ENCODE peak calls at places on chromosomes 16 and 17, in ten cellular contexts. J is heart right ventricle, R is Calu3, B is endodermal cell, U is fibroblast of mammary gland, N is mucosa of descending colon, I is lung, C is coronary artery, O is GM13977, Y is esophagus muscularis mucosa. L is an unnamed sample.

GRCh38 chr17:37180371-37180770 is 195.4 kb upstream of the C17orf78 start:
- DNase-seq in C (no peak), N (no peak), B (no peak), O (no peak), U (no peak), I (no peak), Y (no peak), J (no peak), R (no peak), L (no peak)

GRCh38 chr17:78759203-78759968 is 22.7 kb downstream of the CYTH1 start:
- DNase-seq in U (peak), N (peak), R (no peak), O (no peak), I (no peak), J (peak), B (no peak), C (no peak), Y (no peak), L (no peak)

GRCh38 chr16:63925221-63925620 is 1196.6 kb downstream of the CDH11 start:
- DNase-seq in Y (no peak), U (no peak), I (no peak), O (no peak), R (no peak), N (no peak), C (no peak), B (no peak), J (no peak), L (no peak)

GRCh38 chr16:2467301-2468141 is 3.6 kb upstream of the NTN3 start:
- DNase-seq in B (peak), N (peak), C (no peak), Y (no peak), I (no peak), R (peak), U (peak), J (peak), O (peak), L (peak)

GRCh38 chr17:41392278-41392677 is 5.1 kb downstream of the KRT31 start:
- DNase-seq in J (no peak), R (no peak), I (no peak), N (no peak), U (peak), Y (no peak), C (no peak), O (no peak), B (peak), L (no peak)

GRCh38 chr16:75095204-75095621 is 21.4 kb downstream of the LDHD start:
- DNase-seq in Y (no peak), J (no peak), I (no peak), N (peak), O (no peak), B (peak), C (no peak), R (no peak), U (no peak), L (no peak)

GRCh38 chr17:12421646-12422306 is 243.9 kb upstream of the MYOCD start:
- DNase-seq in O (no peak), Y (peak), R (no peak), N (no peak), I (no peak), C (no peak), B (no peak), U (no peak), J (no peak), L (no peak)

GRCh38 chr17:1797323-1797722 is 32.4 kb downstream of the SMYD4 start:
- DNase-seq in B (no peak), R (no peak), N (no peak), I (no peak), C (no peak), Y (no peak), O (no peak), U (no peak), J (peak), L (no peak)

GRCh38 chr17:80254396-80255241 is 6.0 kb upstream of the RNF213 start:
- DNase-seq in B (peak), C (no peak), I (peak), N (peak), R (peak), J (no peak), U (peak), Y (no peak), O (peak), L (no peak)

GRCh38 chr17:80190716-80191115 is 20.9 kb downstream of the CARD14 start:
- DNase-seq in C (no peak), N (no peak), O (no peak), Y (no peak), R (no peak), J (no peak), B (no peak), U (no peak), I (no peak), L (no peak)

GRCh38 chr16:81657224-81657623 is 121.9 kb upstream of the PLCG2 start:
- DNase-seq in C (no peak), O (no peak), R (no peak), J (no peak), U (no peak), Y (no peak), B (no peak), I (no peak), N (no peak), L (no peak)

GRCh38 chr17:63369233-63369632 is 76.9 kb downstream of the CYB561 start:
- DNase-seq in I (no peak), N (no peak), Y (no peak), R (no peak), C (no peak), U (peak), J (no peak), O (no peak), B (no peak), L (no peak)

GRCh38 chr16:2121853-2122252 is 13.8 kb downstream of the PKD1 start:
- DNase-seq in R (no peak), N (no peak), Y (no peak), I (no peak), O (no peak), J (peak), U (no peak), C (peak), B (no peak), L (no peak)

GRCh38 chr17:78966906-78967600 is 12.7 kb downstream of the LGALS3BP start:
- DNase-seq in Y (no peak), J (no peak), O (no peak), R (no peak), C (no peak), I (no peak), B (no peak), U (no peak), N (no peak), L (no peak)

GRCh38 chr17:38879878-38880727 is 10.2 kb downstream of the LASP1 start:
- DNase-seq in I (no peak), N (no peak), J (peak), B (peak), R (peak), U (peak), Y (no peak), C (no peak), O (no peak), L (peak)

GRCh38 chr16:72972878-72973571 is 74.9 kb downstream of the ZFHX3 start:
- DNase-seq in N (no peak), U (no peak), O (no peak), Y (no peak), R (no peak), I (no peak), C (no peak), B (no peak), J (no peak), L (no peak)

GRCh38 chr16:89170346-89171215 is 967 bp upstream of the CDH15 start:
- DNase-seq in O (no peak), C (no peak), U (no peak), B (peak), Y (no peak), I (peak), J (no peak), N (peak), R (peak), L (no peak)

GRCh38 chr17:6064855-6065254 is 5.3 kb upstream of the WSCD1 start:
- DNase-seq in R (no peak), O (no peak), B (no peak), J (no peak), I (no peak), U (no peak), N (no peak), Y (no peak), C (no peak), L (no peak)

GRCh38 chr16:56657555-56658430 is at the start of gene MT1F:
- DNase-seq in O (peak), N (peak), U (peak), Y (no peak), C (peak), B (peak), I (peak), J (peak), R (peak), L (no peak)

GRCh38 chr17:7141824-7142223 is 27.2 kb upstream of the ASGR2 start:
- DNase-seq in Y (no peak), U (no peak), O (no peak), R (peak), I (no peak), N (peak), J (no peak), B (peak), C (no peak), L (no peak)

GRCh38 chr16:87757841-87758426 is 7.9 kb downstream of the KLHDC4 start:
- DNase-seq in N (no peak), U (peak), I (no peak), O (no peak), B (no peak), Y (no peak), J (no peak), R (no peak), C (no peak), L (no peak)

GRCh38 chr17:20273741-20274500 is 193.4 kb downstream of the LGALS9B start:
- DNase-seq in J (no peak), B (peak), U (no peak), N (no peak), Y (no peak), O (no peak), R (no peak), I (no peak), C (no peak), L (no peak)

GRCh38 chr16:59905628-59906027 is 1171.5 kb upstream of the GOT2 start:
- DNase-seq in B (no peak), J (no peak), I (no peak), C (no peak), U (peak), N (no peak), R (no peak), O (no peak), Y (no peak), L (no peak)

GRCh38 chr17:77497578-77497934 is 356.8 kb downstream of the SEC14L1 start:
- DNase-seq in B (peak), Y (no peak), U (no peak), C (peak), O (no peak), R (no peak), J (no peak), I (no peak), N (no peak), L (no peak)

GRCh38 chr17:53150101-53150698 is 672.5 kb upstream of the KIF2B start:
- DNase-seq in C (no peak), Y (no peak), N (no peak), R (no peak), B (peak), O (no peak), J (no peak), I (no peak), U (no peak), L (no peak)

GRCh38 chr16:88380099-88380498 is 2.7 kb upstream of the ZNF469 start:
- DNase-seq in I (no peak), B (no peak), J (no peak), O (no peak), C (no peak), U (no peak), Y (no peak), N (peak), R (no peak), L (no peak)

GRCh38 chr16:85372627-85373372 is 240.3 kb upstream of the GSE1 start:
- DNase-seq in N (no peak), Y (no peak), J (no peak), U (peak), C (no peak), O (no peak), B (no peak), R (peak), I (no peak), L (no peak)

GRCh38 chr17:19717031-19717360 is 612 bp upstream of the SLC47A2 start:
- DNase-seq in Y (no peak), N (no peak), O (no peak), B (no peak), I (no peak), C (no peak), R (no peak), J (no peak), U (no peak), L (no peak)

GRCh38 chr17:1709971-1710806 is at the start of gene TLCD2:
- DNase-seq in J (peak), O (peak), Y (no peak), B (peak), R (peak), C (peak), U (peak), I (peak), N (peak), L (peak)

GRCh38 chr16:28592979-28593553 is 3.8 kb downstream of the SULT1A2 start:
- DNase-seq in B (peak), Y (no peak), N (no peak), J (no peak), U (no peak), C (no peak), I (no peak), R (no peak), O (no peak), L (no peak)

GRCh38 chr16:18834873-18835272 is 33.5 kb upstream of the ARL6IP1 start:
- DNase-seq in Y (no peak), R (no peak), U (no peak), B (no peak), O (no peak), C (no peak), J (no peak), N (no peak), I (no peak), L (no peak)

GRCh38 chr17:35073991-35074627 is 10.6 kb upstream of the RFFL start:
- DNase-seq in B (no peak), Y (no peak), O (no peak), I (no peak), U (no peak), C (no peak), J (no peak), R (no peak), N (no peak), L (no peak)

GRCh38 chr17:29561541-29562517 is 5.0 kb downstream of the ABHD15 start:
- DNase-seq in Y (no peak), J (no peak), B (peak), I (peak), C (peak), O (no peak), U (no peak), N (peak), R (no peak), L (no peak)

GRCh38 chr17:49210158-49211029 is at the start of the genes ABI3 and GNGT2:
- DNase-seq in Y (no peak), N (peak), B (peak), U (peak), R (no peak), J (peak), C (no peak), O (peak), I (no peak), L (peak)

GRCh38 chr16:82954224-82954929 is 327.6 kb downstream of the CDH13 start:
- DNase-seq in I (no peak), U (peak), B (no peak), R (no peak), N (no peak), Y (no peak), O (no peak), J (no peak), C (no peak), L (no peak)

GRCh38 chr17:79261361-79262072 is 186.9 kb downstream of the ENGASE start:
- DNase-seq in U (no peak), Y (no peak), B (no peak), J (no peak), C (no peak), R (no peak), N (no peak), I (no peak), O (no peak), L (no peak)

GRCh38 chr16:56935201-56935600 is 3.3 kb downstream of the HERPUD1 start:
- DNase-seq in R (no peak), O (no peak), U (no peak), C (no peak), Y (no peak), B (no peak), I (no peak), J (no peak), N (no peak), L (no peak)

GRCh38 chr16:72612271-72612670 is 435.7 kb downstream of the ZFHX3 start:
- DNase-seq in O (no peak), B (no peak), C (no peak), I (no peak), N (no peak), Y (no peak), R (no peak), U (peak), J (no peak), L (no peak)

GRCh38 chr17:40342575-40343058 is 21.9 kb downstream of the GJD3 start:
- DNase-seq in J (no peak), I (no peak), Y (no peak), O (no peak), C (no peak), N (peak), U (no peak), R (peak), B (peak), L (no peak)

GRCh38 chr17:40339068-40339699 is 25.4 kb downstream of the GJD3 start:
- DNase-seq in C (no peak), B (no peak), N (peak), U (no peak), I (no peak), R (no peak), J (no peak), Y (no peak), O (no peak), L (no peak)

GRCh38 chr17:40341808-40342574 is 22.5 kb downstream of the GJD3 start:
- DNase-seq in U (peak), I (peak), J (peak), O (no peak), N (peak), B (peak), Y (no peak), R (peak), C (peak), L (peak)

GRCh38 chr17:40340327-40340726 is 24.2 kb downstream of the GJD3 start:
- DNase-seq in J (no peak), Y (no peak), O (no peak), B (no peak), I (no peak), U (no peak), N (no peak), R (no peak), C (no peak), L (no peak)

GRCh38 chr17:40340880-40341807 is 23.4 kb downstream of the GJD3 start:
- DNase-seq in B (peak), C (peak), R (peak), U (peak), N (peak), Y (peak), O (peak), J (peak), I (peak), L (peak)
- TF ChIP-seq CTCF in B (peak), C (no peak), R (peak), U (no peak), N (peak), Y (peak), O (no peak), J (peak), I (no peak), L (no peak)

GRCh38 chr16:67277999-67278772 is 1.1 kb upstream of the PLEKHG4 start:
- DNase-seq in N (no peak), Y (no peak), U (peak), J (no peak), I (no peak), O (no peak), B (no peak), C (no peak), R (peak), L (no peak)

GRCh38 chr16:67280090-67281015 is 1.0 kb downstream of the PLEKHG4 start:
- DNase-seq in O (no peak), I (no peak), B (no peak), R (no peak), U (no peak), N (no peak), C (no peak), J (no peak), Y (no peak), L (no peak)

GRCh38 chr16:67279296-67280089 is at the start of gene PLEKHG4:
- DNase-seq in U (peak), R (peak), N (peak), C (no peak), Y (no peak), J (peak), O (peak), B (peak), I (peak), L (peak)

GRCh38 chr16:67277294-67277998 is 1.9 kb upstream of the PLEKHG4 start:
- DNase-seq in Y (no peak), B (no peak), U (peak), O (no peak), J (no peak), R (peak), C (no peak), N (peak), I (peak), L (no peak)

GRCh38 chr16:67278773-67279295 is 498 bp upstream of the PLEKHG4 start:
- DNase-seq in C (no peak), N (no peak), O (peak), R (peak), Y (no peak), I (no peak), U (peak), B (peak), J (no peak), L (no peak)
- TF ChIP-seq CTCF in C (no peak), N (no peak), O (peak), R (no peak), Y (no peak), I (no peak), U (peak), B (peak), J (no peak), L (no peak)

GRCh38 chr16:47694543-47694942 is 233.4 kb downstream of the PHKB start:
- DNase-seq in C (no peak), R (no peak), U (no peak), J (no peak), B (peak), O (no peak), N (no peak), I (no peak), Y (no peak), L (no peak)
- TF ChIP-seq CTCF in C (no peak), R (no peak), U (no peak), J (no peak), B (peak), O (peak), N (no peak), I (no peak), Y (no peak), L (no peak)

GRCh38 chr16:65786916-65787315 is 579.6 kb upstream of the CDH5 start:
- DNase-seq in B (no peak), Y (peak), R (no peak), C (no peak), J (no peak), I (no peak), U (no peak), O (no peak), N (no peak), L (no peak)

GRCh38 chr16:65781855-65782254 is 584.6 kb upstream of the CDH5 start:
- DNase-seq in I (no peak), B (no peak), U (no peak), O (no peak), C (no peak), Y (no peak), N (no peak), J (no peak), R (no peak), L (no peak)

GRCh38 chr16:65781363-65781762 is 585.1 kb upstream of the CDH5 start:
- DNase-seq in J (no peak), C (no peak), Y (no peak), I (no peak), O (no peak), N (no peak), R (no peak), B (no peak), U (no peak), L (no peak)

GRCh38 chr16:65782537-65783290 is 583.8 kb upstream of the CDH5 start:
- DNase-seq in C (no peak), J (no peak), Y (no peak), N (no peak), O (no peak), I (no peak), B (no peak), R (no peak), U (peak), L (no peak)

DNA sequence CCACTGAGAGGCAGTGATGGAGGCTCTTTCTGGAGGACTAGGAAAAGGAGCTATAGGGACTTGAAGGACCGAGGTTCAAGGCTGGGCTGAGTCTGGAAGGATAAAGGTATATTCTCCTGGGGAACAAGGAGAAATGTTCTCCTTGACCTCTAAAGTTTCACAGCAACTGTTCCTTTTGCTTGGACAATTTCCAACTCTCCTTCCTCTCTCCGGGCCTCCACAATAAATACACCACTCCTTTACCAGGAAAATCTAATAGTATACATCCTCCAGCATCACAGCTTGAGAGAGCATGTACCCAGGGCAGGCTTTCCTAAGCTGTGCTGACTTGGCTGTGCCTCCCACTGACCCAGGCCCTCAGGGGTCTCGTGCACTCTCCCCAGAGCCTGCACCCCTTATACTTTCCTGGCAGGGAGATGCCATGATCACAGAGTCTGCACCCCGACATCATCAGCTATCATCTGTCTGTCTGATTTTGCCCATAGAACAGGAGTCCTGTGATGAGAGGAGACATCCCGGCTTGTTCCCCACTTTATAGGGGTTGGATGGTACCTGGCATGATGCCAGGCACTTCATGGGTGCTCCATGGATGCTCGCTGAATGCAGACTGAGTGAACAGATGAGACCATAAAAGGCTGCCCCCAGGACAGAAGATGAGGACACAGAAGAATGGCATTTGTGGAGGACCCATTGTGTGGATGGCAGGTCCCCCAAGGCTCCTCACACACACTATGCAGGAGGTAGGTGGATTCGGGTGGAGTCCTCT is 582.6 kb upstream of the CDH5 start:
- DNase-seq in I (no peak), J (no peak), O (no peak), R (no peak), B (no peak), N (no peak), C (no peak), Y (no peak), U (no peak), L (no peak)
- TF ChIP-seq CTCF in I (no peak), J (no peak), O (no peak), R (no peak), B (no peak), N (no peak), C (no peak), Y (no peak), U (no peak), L (no peak)

GRCh38 chr17:82915010-82915696 is 75.3 kb upstream of the ZNF750 start:
- DNase-seq in R (no peak), C (no peak), O (no peak), J (no peak), Y (no peak), I (no peak), N (no peak), B (no peak), U (no peak), L (no peak)
- TF ChIP-seq CTCF in R (no peak), C (no peak), O (no peak), J (no peak), Y (no peak), I (no peak), N (no peak), B (peak), U (peak), L (no peak)

GRCh38 chr17:44070455-44071197 is at the start of gene G6PC3:
- DNase-seq in I (peak), O (peak), U (peak), N (peak), J (peak), R (peak), C (peak), Y (peak), B (peak), L (peak)
- TF ChIP-seq CTCF in I (no peak), O (peak), U (no peak), N (no peak), J (no peak), R (no peak), C (no peak), Y (peak), B (peak), L (no peak)

L was measured in endothelial cell.